ENCODE peak calls at places on chromosomes 6 and 20, in seven cellular contexts. One of them, this sample, is unnamed.

GRCh38 chr6:43740961-43741764 is 28.8 kb upstream of the VEGFA start:
- DNase-seq in psoas muscle: no peak
- DNase-seq in stimulated activated CD8-positive, alpha-beta memory T cell treated with anti-CD3 and anti-CD28 coated beads, Interleukin-15, amount 100 ng/mL, for 24 hours: no peak
- DNase-seq in WTC11: no peak
- DNase-seq in GM04504: no peak
- DNase-seq in NCI-H2081: no peak
- DNase-seq in iPS-NIHi11: no peak
- DNase-seq in this sample: no peak

GRCh38 chr6:43052842-43053544 is 658 bp downstream of the CUL7 start:
- DNase-seq in psoas muscle: peak; percentile 63
- DNase-seq in stimulated activated CD8-positive, alpha-beta memory T cell treated with anti-CD3 and anti-CD28 coated beads, Interleukin-15, amount 100 ng/mL, for 24 hours: no peak
- DNase-seq in WTC11: peak; percentile 53
- DNase-seq in GM04504: no peak
- DNase-seq in NCI-H2081: no peak
- DNase-seq in iPS-NIHi11: peak; percentile 47
- DNase-seq in this sample: no peak

GRCh38 chr6:88119769-88120168 is 46.4 kb downstream of the CNR1 start:
- DNase-seq in psoas muscle: no peak
- DNase-seq in stimulated activated CD8-positive, alpha-beta memory T cell treated with anti-CD3 and anti-CD28 coated beads, Interleukin-15, amount 100 ng/mL, for 24 hours: no peak
- DNase-seq in WTC11: no peak
- DNase-seq in GM04504: no peak
- DNase-seq in NCI-H2081: no peak
- DNase-seq in iPS-NIHi11: peak; percentile 42
- DNase-seq in this sample: no peak

GRCh38 chr6:122264557-122264956 is 134.9 kb upstream of the HSF2 start:
- DNase-seq in psoas muscle: no peak
- DNase-seq in stimulated activated CD8-positive, alpha-beta memory T cell treated with anti-CD3 and anti-CD28 coated beads, Interleukin-15, amount 100 ng/mL, for 24 hours: no peak
- DNase-seq in WTC11: no peak
- DNase-seq in GM04504: no peak
- DNase-seq in NCI-H2081: no peak
- DNase-seq in iPS-NIHi11: peak; percentile 67
- DNase-seq in this sample: no peak

GRCh38 chr20:52972190-52972937 is at the start of gene TSHZ2:
- DNase-seq in psoas muscle: peak; percentile 74
- DNase-seq in stimulated activated CD8-positive, alpha-beta memory T cell treated with anti-CD3 and anti-CD28 coated beads, Interleukin-15, amount 100 ng/mL, for 24 hours: no peak
- DNase-seq in WTC11: peak; percentile 41
- DNase-seq in GM04504: no peak
- DNase-seq in NCI-H2081: peak; percentile 68
- DNase-seq in iPS-NIHi11: peak; percentile 44
- DNase-seq in this sample: no peak

GRCh38 chr6:100116409-100117194 is 122.6 kb upstream of the MCHR2 start:
- DNase-seq in psoas muscle: no peak
- DNase-seq in stimulated activated CD8-positive, alpha-beta memory T cell treated with anti-CD3 and anti-CD28 coated beads, Interleukin-15, amount 100 ng/mL, for 24 hours: no peak
- DNase-seq in WTC11: peak; percentile 43
- DNase-seq in GM04504: peak; percentile 56
- DNase-seq in NCI-H2081: peak; percentile 59
- DNase-seq in iPS-NIHi11: peak; percentile 60
- DNase-seq in this sample: no peak

GRCh38 chr20:1283522-1284210 is 17.6 kb downstream of the SNPH start:
- DNase-seq in psoas muscle: no peak
- DNase-seq in stimulated activated CD8-positive, alpha-beta memory T cell treated with anti-CD3 and anti-CD28 coated beads, Interleukin-15, amount 100 ng/mL, for 24 hours: no peak
- DNase-seq in WTC11: no peak
- DNase-seq in GM04504: no peak
- DNase-seq in NCI-H2081: peak; percentile 46
- DNase-seq in iPS-NIHi11: no peak
- DNase-seq in this sample: no peak

GRCh38 chr20:57244221-57244585 is 22.2 kb downstream of the BMP7 start:
- DNase-seq in psoas muscle: no peak
- DNase-seq in stimulated activated CD8-positive, alpha-beta memory T cell treated with anti-CD3 and anti-CD28 coated beads, Interleukin-15, amount 100 ng/mL, for 24 hours: no peak
- DNase-seq in WTC11: no peak
- DNase-seq in GM04504: no peak
- DNase-seq in NCI-H2081: no peak
- DNase-seq in iPS-NIHi11: no peak
- DNase-seq in this sample: no peak

GRCh38 chr6:36979343-36979742 is 6.7 kb downstream of the MTCH1 start:
- DNase-seq in psoas muscle: peak; percentile 78
- DNase-seq in stimulated activated CD8-positive, alpha-beta memory T cell treated with anti-CD3 and anti-CD28 coated beads, Interleukin-15, amount 100 ng/mL, for 24 hours: no peak
- DNase-seq in WTC11: no peak
- DNase-seq in GM04504: peak; percentile 28
- DNase-seq in NCI-H2081: peak; percentile 80
- DNase-seq in iPS-NIHi11: no peak
- DNase-seq in this sample: no peak

GRCh38 chr6:24402697-24403500 is at the start of gene MRS2:
- DNase-seq in psoas muscle: peak; percentile 90
- DNase-seq in stimulated activated CD8-positive, alpha-beta memory T cell treated with anti-CD3 and anti-CD28 coated beads, Interleukin-15, amount 100 ng/mL, for 24 hours: peak; percentile 60
- DNase-seq in WTC11: peak; percentile 73
- DNase-seq in GM04504: peak; percentile 46
- DNase-seq in NCI-H2081: peak; percentile 96
- DNase-seq in iPS-NIHi11: peak; percentile 83
- DNase-seq in this sample: peak; percentile 76

GRCh38 chr20:56343861-56344381 is 14.9 kb upstream of the FAM210B start:
- DNase-seq in psoas muscle: no peak
- DNase-seq in stimulated activated CD8-positive, alpha-beta memory T cell treated with anti-CD3 and anti-CD28 coated beads, Interleukin-15, amount 100 ng/mL, for 24 hours: no peak
- DNase-seq in WTC11: peak; percentile 90
- DNase-seq in GM04504: no peak
- DNase-seq in NCI-H2081: no peak
- DNase-seq in iPS-NIHi11: peak; percentile 92
- DNase-seq in this sample: peak; percentile 45

GRCh38 chr20:11676618-11677289 is 240.9 kb upstream of the BTBD3 start:
- DNase-seq in psoas muscle: peak; percentile 59
- DNase-seq in stimulated activated CD8-positive, alpha-beta memory T cell treated with anti-CD3 and anti-CD28 coated beads, Interleukin-15, amount 100 ng/mL, for 24 hours: no peak
- DNase-seq in WTC11: peak; percentile 77
- DNase-seq in GM04504: peak; percentile 12
- DNase-seq in NCI-H2081: peak; percentile 26
- DNase-seq in iPS-NIHi11: peak; percentile 75
- DNase-seq in this sample: no peak

GRCh38 chr6:89369009-89369408 is 16.5 kb upstream of the UBE2J1 start:
- DNase-seq in psoas muscle: peak; percentile 61
- DNase-seq in stimulated activated CD8-positive, alpha-beta memory T cell treated with anti-CD3 and anti-CD28 coated beads, Interleukin-15, amount 100 ng/mL, for 24 hours: no peak
- DNase-seq in WTC11: peak; percentile 50
- DNase-seq in GM04504: peak; percentile 28
- DNase-seq in NCI-H2081: no peak
- DNase-seq in iPS-NIHi11: peak; percentile 53
- DNase-seq in this sample: no peak

GRCh38 chr6:31912186-31912585 is 10.3 kb upstream of the ZBTB12 start:
- DNase-seq in psoas muscle: no peak
- DNase-seq in stimulated activated CD8-positive, alpha-beta memory T cell treated with anti-CD3 and anti-CD28 coated beads, Interleukin-15, amount 100 ng/mL, for 24 hours: no peak
- DNase-seq in WTC11: no peak
- DNase-seq in GM04504: no peak
- DNase-seq in NCI-H2081: no peak
- DNase-seq in iPS-NIHi11: no peak
- DNase-seq in this sample: no peak

GRCh38 chr20:25259358-25259757 is 11.5 kb downstream of the PYGB start:
- DNase-seq in psoas muscle: no peak
- DNase-seq in stimulated activated CD8-positive, alpha-beta memory T cell treated with anti-CD3 and anti-CD28 coated beads, Interleukin-15, amount 100 ng/mL, for 24 hours: no peak
- DNase-seq in WTC11: no peak
- DNase-seq in GM04504: no peak
- DNase-seq in NCI-H2081: no peak
- DNase-seq in iPS-NIHi11: no peak
- DNase-seq in this sample: no peak

GRCh38 chr6:31175961-31176360 is 5.5 kb upstream of the POU5F1 start:
- DNase-seq in psoas muscle: no peak
- DNase-seq in stimulated activated CD8-positive, alpha-beta memory T cell treated with anti-CD3 and anti-CD28 coated beads, Interleukin-15, amount 100 ng/mL, for 24 hours: no peak
- DNase-seq in WTC11: no peak
- DNase-seq in GM04504: peak; percentile 35
- DNase-seq in NCI-H2081: no peak
- DNase-seq in iPS-NIHi11: no peak
- DNase-seq in this sample: no peak

GRCh38 chr6:73180076-73180717 is 45.1 kb downstream of the KHDC1L start:
- DNase-seq in psoas muscle: no peak
- DNase-seq in stimulated activated CD8-positive, alpha-beta memory T cell treated with anti-CD3 and anti-CD28 coated beads, Interleukin-15, amount 100 ng/mL, for 24 hours: no peak
- DNase-seq in WTC11: no peak
- DNase-seq in GM04504: no peak
- DNase-seq in NCI-H2081: no peak
- DNase-seq in iPS-NIHi11: no peak
- DNase-seq in this sample: no peak

GRCh38 chr6:127146935-127147334 is 28.5 kb downstream of the RSPO3 start:
- DNase-seq in psoas muscle: no peak
- DNase-seq in stimulated activated CD8-positive, alpha-beta memory T cell treated with anti-CD3 and anti-CD28 coated beads, Interleukin-15, amount 100 ng/mL, for 24 hours: no peak
- DNase-seq in WTC11: peak; percentile 12
- DNase-seq in GM04504: peak; percentile 40
- DNase-seq in NCI-H2081: no peak
- DNase-seq in iPS-NIHi11: peak; percentile 33
- DNase-seq in this sample: no peak

GRCh38 chr6:39948156-39948850 is 14.0 kb upstream of the MOCS1 start:
- DNase-seq in psoas muscle: no peak
- DNase-seq in stimulated activated CD8-positive, alpha-beta memory T cell treated with anti-CD3 and anti-CD28 coated beads, Interleukin-15, amount 100 ng/mL, for 24 hours: no peak
- DNase-seq in WTC11: no peak
- DNase-seq in GM04504: no peak
- DNase-seq in NCI-H2081: no peak
- DNase-seq in iPS-NIHi11: no peak
- DNase-seq in this sample: no peak

GRCh38 chr6:5215181-5215580 is 45.6 kb downstream of the LYRM4 start:
- DNase-seq in psoas muscle: no peak
- DNase-seq in stimulated activated CD8-positive, alpha-beta memory T cell treated with anti-CD3 and anti-CD28 coated beads, Interleukin-15, amount 100 ng/mL, for 24 hours: no peak
- DNase-seq in WTC11: no peak
- DNase-seq in GM04504: no peak
- DNase-seq in NCI-H2081: no peak
- DNase-seq in iPS-NIHi11: no peak
- DNase-seq in this sample: no peak

GRCh38 chr6:161444464-161444863 is 170.6 kb upstream of the AGPAT4 start:
- DNase-seq in psoas muscle: peak; percentile 73
- DNase-seq in stimulated activated CD8-positive, alpha-beta memory T cell treated with anti-CD3 and anti-CD28 coated beads, Interleukin-15, amount 100 ng/mL, for 24 hours: no peak
- DNase-seq in WTC11: peak; percentile 30
- DNase-seq in GM04504: no peak
- DNase-seq in NCI-H2081: no peak
- DNase-seq in iPS-NIHi11: peak; percentile 23
- DNase-seq in this sample: no peak

GRCh38 chr6:143634486-143634885 is 43.3 kb upstream of the PHACTR2 start:
- DNase-seq in psoas muscle: no peak
- DNase-seq in stimulated activated CD8-positive, alpha-beta memory T cell treated with anti-CD3 and anti-CD28 coated beads, Interleukin-15, amount 100 ng/mL, for 24 hours: no peak
- DNase-seq in WTC11: no peak
- DNase-seq in GM04504: no peak
- DNase-seq in NCI-H2081: no peak
- DNase-seq in iPS-NIHi11: no peak
- DNase-seq in this sample: no peak

GRCh38 chr20:2757001-2757400 is 43.4 kb downstream of the CPXM1 start:
- DNase-seq in psoas muscle: no peak
- DNase-seq in stimulated activated CD8-positive, alpha-beta memory T cell treated with anti-CD3 and anti-CD28 coated beads, Interleukin-15, amount 100 ng/mL, for 24 hours: no peak
- DNase-seq in WTC11: no peak
- DNase-seq in GM04504: no peak
- DNase-seq in NCI-H2081: no peak
- DNase-seq in iPS-NIHi11: no peak
- DNase-seq in this sample: no peak

GRCh38 chr6:136958168-136958567 is 36.1 kb downstream of the SLC35D3 start:
- DNase-seq in psoas muscle: no peak
- DNase-seq in stimulated activated CD8-positive, alpha-beta memory T cell treated with anti-CD3 and anti-CD28 coated beads, Interleukin-15, amount 100 ng/mL, for 24 hours: no peak
- DNase-seq in WTC11: no peak
- DNase-seq in GM04504: no peak
- DNase-seq in NCI-H2081: no peak
- DNase-seq in iPS-NIHi11: no peak
- DNase-seq in this sample: no peak

GRCh38 chr6:47977314-47977713 is 133.7 kb downstream of the PTCHD4 start:
- DNase-seq in psoas muscle: no peak
- DNase-seq in stimulated activated CD8-positive, alpha-beta memory T cell treated with anti-CD3 and anti-CD28 coated beads, Interleukin-15, amount 100 ng/mL, for 24 hours: no peak
- DNase-seq in WTC11: peak; percentile 11
- DNase-seq in GM04504: no peak
- DNase-seq in NCI-H2081: no peak
- DNase-seq in iPS-NIHi11: peak; percentile 20
- DNase-seq in this sample: no peak

GRCh38 chr6:77457720-77458349 is 5.5 kb downstream of the HTR1B start:
- DNase-seq in psoas muscle: peak; percentile 57
- DNase-seq in stimulated activated CD8-positive, alpha-beta memory T cell treated with anti-CD3 and anti-CD28 coated beads, Interleukin-15, amount 100 ng/mL, for 24 hours: no peak
- DNase-seq in WTC11: peak; percentile 85
- DNase-seq in GM04504: peak; percentile 74
- DNase-seq in NCI-H2081: peak; percentile 56
- DNase-seq in iPS-NIHi11: peak; percentile 67
- DNase-seq in this sample: no peak

GRCh38 chr6:85923013-85923430 is 280.3 kb upstream of the SYNCRIP start:
- DNase-seq in psoas muscle: no peak
- DNase-seq in stimulated activated CD8-positive, alpha-beta memory T cell treated with anti-CD3 and anti-CD28 coated beads, Interleukin-15, amount 100 ng/mL, for 24 hours: no peak
- DNase-seq in WTC11: peak; percentile 31
- DNase-seq in GM04504: peak; percentile 18
- DNase-seq in NCI-H2081: peak; percentile 36
- DNase-seq in iPS-NIHi11: peak; percentile 66
- DNase-seq in this sample: no peak